ENCODE peak calls at places on chromosomes 4 and X, in ten cellular contexts. One of them, this sample, is unnamed.
A peak's percentile ranks its signal among the peaks of the same experiment; 100 is the strongest.

GRCh38 chrX:135003876-135004623 is 13.3 kb downstream of the SMIM10 start:
- DNase-seq in HCT116: peak; percentile 74
- DNase-seq in endodermal cell: peak; percentile 95
- DNase-seq in neural progenitor cell: peak; percentile 94
- DNase-seq in thoracic aorta: peak; percentile 65
- DNase-seq in fibroblast of pulmonary artery: peak; percentile 92
- DNase-seq in AG10803: peak; percentile 81
- DNase-seq in right cardiac atrium: peak; percentile 96
- DNase-seq in A673: peak; percentile 90
- DNase-seq in fibroblast of the aortic adventitia: peak; percentile 87
- DNase-seq in this sample: peak; percentile 91

GRCh38 chrX:19541931-19542330 is 26.6 kb upstream of the MAP3K15 start:
- DNase-seq in HCT116: no peak
- DNase-seq in endodermal cell: no peak
- DNase-seq in neural progenitor cell: no peak
- DNase-seq in thoracic aorta: no peak
- DNase-seq in fibroblast of pulmonary artery: no peak
- DNase-seq in AG10803: no peak
- DNase-seq in right cardiac atrium: no peak
- DNase-seq in A673: no peak
- DNase-seq in fibroblast of the aortic adventitia: no peak
- DNase-seq in this sample: no peak

GRCh38 chrX:1223253-1223621 is 10.8 kb upstream of the CRLF2 start:
- DNase-seq in HCT116: no peak
- DNase-seq in endodermal cell: no peak
- DNase-seq in neural progenitor cell: no peak
- DNase-seq in thoracic aorta: no peak
- DNase-seq in fibroblast of pulmonary artery: no peak
- DNase-seq in AG10803: no peak
- DNase-seq in right cardiac atrium: no peak
- DNase-seq in A673: no peak
- DNase-seq in fibroblast of the aortic adventitia: no peak
- DNase-seq in this sample: no peak

GRCh38 chr4:102439835-102440234 is 61.3 kb upstream of the NFKB1 start:
- DNase-seq in HCT116: no peak
- DNase-seq in endodermal cell: no peak
- DNase-seq in neural progenitor cell: no peak
- DNase-seq in thoracic aorta: no peak
- DNase-seq in fibroblast of pulmonary artery: peak; percentile 92
- DNase-seq in AG10803: peak; percentile 92
- DNase-seq in right cardiac atrium: no peak
- DNase-seq in A673: peak; percentile 35
- DNase-seq in fibroblast of the aortic adventitia: peak; percentile 86
- DNase-seq in this sample: peak; percentile 75

GRCh38 chr4:108533245-108533844 is 87.0 kb upstream of the RPL34 start:
- DNase-seq in HCT116: no peak
- DNase-seq in endodermal cell: no peak
- DNase-seq in neural progenitor cell: no peak
- DNase-seq in thoracic aorta: no peak
- DNase-seq in fibroblast of pulmonary artery: peak; percentile 9
- DNase-seq in AG10803: no peak
- DNase-seq in right cardiac atrium: no peak
- DNase-seq in A673: no peak
- DNase-seq in fibroblast of the aortic adventitia: no peak
- DNase-seq in this sample: peak; percentile 8

GRCh38 chrX:68132749-68133148 is 300.5 kb downstream of the OPHN1 start:
- DNase-seq in HCT116: no peak
- DNase-seq in endodermal cell: no peak
- DNase-seq in neural progenitor cell: no peak
- DNase-seq in thoracic aorta: no peak
- DNase-seq in fibroblast of pulmonary artery: no peak
- DNase-seq in AG10803: no peak
- DNase-seq in right cardiac atrium: no peak
- DNase-seq in A673: no peak
- DNase-seq in fibroblast of the aortic adventitia: no peak
- DNase-seq in this sample: no peak

GRCh38 chr4:79353075-79353474 is 27.2 kb upstream of the NAA11 start:
- DNase-seq in HCT116: no peak
- DNase-seq in endodermal cell: no peak
- DNase-seq in neural progenitor cell: no peak
- DNase-seq in thoracic aorta: no peak
- DNase-seq in fibroblast of pulmonary artery: no peak
- DNase-seq in AG10803: no peak
- DNase-seq in right cardiac atrium: no peak
- DNase-seq in A673: no peak
- DNase-seq in fibroblast of the aortic adventitia: no peak
- DNase-seq in this sample: no peak

GRCh38 chrX:15749642-15750610 is 11.9 kb downstream of the CA5B start:
- DNase-seq in HCT116: no peak
- DNase-seq in endodermal cell: no peak
- DNase-seq in neural progenitor cell: no peak
- DNase-seq in thoracic aorta: no peak
- DNase-seq in fibroblast of pulmonary artery: no peak
- DNase-seq in AG10803: peak; percentile 44
- DNase-seq in right cardiac atrium: peak; percentile 50
- DNase-seq in A673: no peak
- DNase-seq in fibroblast of the aortic adventitia: peak; percentile 52
- DNase-seq in this sample: peak; percentile 51

GRCh38 chr4:683982-684571 is 4.9 kb downstream of the SLC49A3 start:
- DNase-seq in HCT116: peak; percentile 51
- DNase-seq in endodermal cell: peak; percentile 93
- DNase-seq in neural progenitor cell: peak; percentile 90
- DNase-seq in thoracic aorta: no peak
- DNase-seq in fibroblast of pulmonary artery: peak; percentile 77
- DNase-seq in AG10803: peak; percentile 64
- DNase-seq in right cardiac atrium: peak; percentile 92
- DNase-seq in A673: peak; percentile 79
- DNase-seq in fibroblast of the aortic adventitia: peak; percentile 68
- DNase-seq in this sample: peak; percentile 78

GRCh38 chr4:78652282-78652876 is 100.8 kb downstream of the ANXA3 start:
- DNase-seq in HCT116: no peak
- DNase-seq in endodermal cell: no peak
- DNase-seq in neural progenitor cell: no peak
- DNase-seq in thoracic aorta: no peak
- DNase-seq in fibroblast of pulmonary artery: peak; percentile 84
- DNase-seq in AG10803: peak; percentile 74
- DNase-seq in right cardiac atrium: no peak
- DNase-seq in A673: no peak
- DNase-seq in fibroblast of the aortic adventitia: peak; percentile 92
- DNase-seq in this sample: no peak

GRCh38 chr4:82528074-82528473 is 33.7 kb downstream of the TMEM150C start:
- DNase-seq in HCT116: no peak
- DNase-seq in endodermal cell: no peak
- DNase-seq in neural progenitor cell: no peak
- DNase-seq in thoracic aorta: no peak
- DNase-seq in fibroblast of pulmonary artery: no peak
- DNase-seq in AG10803: no peak
- DNase-seq in right cardiac atrium: no peak
- DNase-seq in A673: no peak
- DNase-seq in fibroblast of the aortic adventitia: no peak
- DNase-seq in this sample: no peak

GRCh38 chrX:153828723-153829548 is 1.4 kb downstream of the PDZD4 start:
- DNase-seq in HCT116: no peak
- DNase-seq in endodermal cell: peak; percentile 88
- DNase-seq in neural progenitor cell: peak; percentile 76
- DNase-seq in thoracic aorta: no peak
- DNase-seq in fibroblast of pulmonary artery: no peak
- DNase-seq in AG10803: peak; percentile 1
- DNase-seq in right cardiac atrium: no peak
- DNase-seq in A673: no peak
- DNase-seq in fibroblast of the aortic adventitia: no peak
- DNase-seq in this sample: no peak

GRCh38 chr4:15327311-15328298 is 100.2 kb upstream of the C1QTNF7 start:
- DNase-seq in HCT116: no peak
- DNase-seq in endodermal cell: no peak
- DNase-seq in neural progenitor cell: no peak
- DNase-seq in thoracic aorta: no peak
- DNase-seq in fibroblast of pulmonary artery: peak; percentile 39
- DNase-seq in AG10803: peak; percentile 94
- DNase-seq in right cardiac atrium: peak; percentile 42
- DNase-seq in A673: peak; percentile 70
- DNase-seq in fibroblast of the aortic adventitia: peak; percentile 63
- DNase-seq in this sample: peak; percentile 94

DNA sequence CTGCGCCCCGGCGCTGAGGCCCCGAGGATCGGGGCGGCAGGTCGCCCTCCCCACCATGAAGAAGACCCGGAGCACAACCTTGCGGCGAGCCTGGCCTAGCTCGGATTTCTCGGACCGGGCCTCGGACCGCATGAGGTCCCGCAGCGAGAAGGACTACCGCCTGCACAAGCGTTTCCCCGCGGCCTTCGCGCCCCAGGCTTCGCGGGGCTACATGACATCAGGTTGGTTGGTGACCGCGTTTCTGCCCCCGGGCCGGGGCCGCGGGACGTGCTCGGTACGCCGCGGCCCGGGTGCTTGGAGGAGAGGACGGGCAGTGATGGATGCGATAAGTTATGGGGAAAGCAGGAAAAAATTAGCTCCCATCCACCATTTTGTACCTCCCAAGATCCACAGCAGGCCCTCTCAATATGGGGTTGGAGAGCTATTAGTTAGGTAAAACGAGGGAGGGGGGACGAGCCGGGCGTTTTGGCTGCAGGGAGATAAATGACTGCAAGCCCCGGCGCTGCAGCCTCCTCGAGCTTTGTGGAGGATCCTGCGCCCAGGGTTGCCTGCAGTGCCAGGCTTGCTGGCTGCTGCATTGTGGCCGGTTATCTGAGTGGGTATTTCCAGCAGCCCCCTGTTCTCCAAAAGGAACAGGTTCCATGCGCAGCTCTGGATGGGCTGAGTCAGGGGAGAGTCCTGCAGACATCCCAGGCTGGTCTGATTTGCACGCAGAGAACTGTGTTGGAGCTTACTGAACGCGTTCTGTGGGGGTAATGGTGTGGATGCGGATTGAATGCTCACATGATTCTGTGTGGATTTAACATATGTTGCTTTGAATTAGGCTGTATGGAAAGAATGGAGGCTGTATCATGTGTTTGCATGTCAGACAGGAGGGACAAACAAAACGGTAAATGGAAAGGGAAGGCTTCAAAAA is 1.9 kb downstream of the STOX2 start:
- DNase-seq in HCT116: no peak
- DNase-seq in endodermal cell: peak; percentile 80
- DNase-seq in neural progenitor cell: peak; percentile 72
- DNase-seq in thoracic aorta: no peak
- DNase-seq in fibroblast of pulmonary artery: no peak
- DNase-seq in AG10803: no peak
- DNase-seq in right cardiac atrium: peak; percentile 64
- DNase-seq in A673: peak; percentile 9
- DNase-seq in fibroblast of the aortic adventitia: no peak
- DNase-seq in this sample: no peak
- H3K4me3 ChIP-seq in HCT116: no peak overlapping the region
- H3K4me3 ChIP-seq in endodermal cell: peak overlapping the region; percentile 88
- H3K4me3 ChIP-seq in neural progenitor cell: peak overlapping the region; percentile 67
- H3K4me3 ChIP-seq in thoracic aorta: peak overlapping the region; percentile 89
- H3K4me3 ChIP-seq in fibroblast of pulmonary artery: peak overlapping the region; percentile 7
- H3K4me3 ChIP-seq in AG10803: no peak overlapping the region
- H3K4me3 ChIP-seq in right cardiac atrium: peak overlapping the region; percentile 69
- H3K4me3 ChIP-seq in A673: peak overlapping the region; percentile 52
- H3K4me3 ChIP-seq in fibroblast of the aortic adventitia: no peak overlapping the region
- H3K4me3 ChIP-seq in this sample: no peak overlapping the region

DNA sequence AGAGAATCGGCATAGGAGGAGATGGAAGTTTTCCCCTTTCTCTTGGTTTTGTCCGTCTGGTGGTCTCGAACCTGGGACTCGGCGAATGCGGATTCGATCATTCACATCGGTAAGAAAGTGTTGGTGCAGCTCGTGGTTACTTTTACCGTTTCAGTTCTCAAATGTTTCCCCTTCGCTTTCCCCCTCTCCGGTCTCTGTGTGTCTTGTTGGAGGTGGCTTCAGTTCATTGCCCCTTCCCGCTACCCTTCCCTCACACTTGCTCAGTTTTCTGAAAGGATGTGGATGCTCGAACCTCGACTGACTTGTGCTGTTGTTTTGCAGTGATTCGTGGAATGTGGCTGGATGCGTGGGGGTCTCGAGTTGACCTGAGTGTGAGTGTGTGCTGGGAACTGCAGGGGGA is 870 bp downstream of the GRID2 start:
- DNase-seq in HCT116: no peak
- DNase-seq in endodermal cell: peak; percentile 77
- DNase-seq in neural progenitor cell: peak; percentile 43
- DNase-seq in thoracic aorta: no peak
- DNase-seq in fibroblast of pulmonary artery: peak; percentile 13
- DNase-seq in AG10803: no peak
- DNase-seq in right cardiac atrium: peak; percentile 9
- DNase-seq in A673: no peak
- DNase-seq in fibroblast of the aortic adventitia: no peak
- DNase-seq in this sample: no peak
- H3K4me3 ChIP-seq in HCT116: no peak overlapping the region
- H3K4me3 ChIP-seq in endodermal cell: peak overlapping the region; percentile 95
- H3K4me3 ChIP-seq in neural progenitor cell: peak overlapping the region; percentile 61
- H3K4me3 ChIP-seq in thoracic aorta: peak overlapping the region; percentile 72
- H3K4me3 ChIP-seq in fibroblast of pulmonary artery: peak overlapping the region; percentile 53
- H3K4me3 ChIP-seq in AG10803: no peak overlapping the region
- H3K4me3 ChIP-seq in right cardiac atrium: peak overlapping the region; percentile 55
- H3K4me3 ChIP-seq in A673: peak overlapping the region; percentile 46
- H3K4me3 ChIP-seq in fibroblast of the aortic adventitia: peak overlapping the region; percentile 47
- H3K4me3 ChIP-seq in this sample: no peak overlapping the region

DNA sequence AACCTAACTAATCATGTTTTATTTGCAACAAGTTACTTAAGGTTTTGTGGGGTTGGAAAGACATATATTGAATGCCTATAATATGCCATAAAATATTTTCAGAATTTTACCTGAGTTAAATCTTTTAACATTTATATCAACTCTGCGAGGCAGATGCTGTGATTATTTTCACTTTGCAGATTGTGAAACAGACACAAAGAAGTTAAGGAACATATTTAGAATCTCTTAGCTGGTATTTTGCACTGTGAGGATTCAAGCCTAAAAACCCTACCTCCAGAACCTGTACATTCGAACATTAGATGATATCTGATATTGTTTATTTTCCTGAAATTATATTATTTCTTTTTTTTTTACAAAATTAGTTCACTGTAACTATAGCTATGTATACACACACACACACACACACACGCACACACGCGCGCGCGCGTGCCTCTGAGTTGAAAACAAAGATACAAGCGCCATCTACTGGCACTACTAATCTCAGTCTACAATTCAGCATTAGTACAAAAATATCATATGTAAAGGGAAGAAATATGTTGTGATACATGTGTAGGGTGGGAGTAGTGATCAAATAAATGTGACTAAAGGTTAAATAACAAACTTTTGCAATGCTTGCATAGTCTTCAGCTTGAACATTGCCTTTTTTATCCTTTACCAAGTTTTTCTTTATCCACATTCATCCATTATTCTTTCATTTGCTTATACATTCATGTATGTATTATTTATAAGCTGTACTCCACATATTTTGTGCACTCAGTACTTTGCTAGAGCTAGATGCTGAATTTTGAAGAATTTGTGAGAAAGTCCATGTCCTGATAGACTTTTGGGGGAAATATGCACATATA is 61.5 kb downstream of the ANXA10 start:
- DNase-seq in HCT116: peak; percentile 74
- DNase-seq in endodermal cell: peak; percentile 81
- DNase-seq in neural progenitor cell: peak; percentile 81
- DNase-seq in thoracic aorta: peak; percentile 20
- DNase-seq in fibroblast of pulmonary artery: peak; percentile 86
- DNase-seq in AG10803: peak; percentile 82
- DNase-seq in right cardiac atrium: peak; percentile 94
- DNase-seq in A673: peak; percentile 81
- DNase-seq in fibroblast of the aortic adventitia: peak; percentile 92
- DNase-seq in this sample: peak; percentile 85
- H3K4me3 ChIP-seq in HCT116: no peak overlapping the region
- H3K4me3 ChIP-seq in endodermal cell: no peak overlapping the region
- H3K4me3 ChIP-seq in neural progenitor cell: no peak overlapping the region
- H3K4me3 ChIP-seq in thoracic aorta: peak overlapping the region; percentile 57
- H3K4me3 ChIP-seq in fibroblast of pulmonary artery: peak overlapping the region; percentile 32
- H3K4me3 ChIP-seq in AG10803: peak overlapping the region; percentile 2
- H3K4me3 ChIP-seq in right cardiac atrium: peak overlapping the region; percentile 48
- H3K4me3 ChIP-seq in A673: peak overlapping the region; percentile 20
- H3K4me3 ChIP-seq in fibroblast of the aortic adventitia: peak overlapping the region; percentile 39
- H3K4me3 ChIP-seq in this sample: peak overlapping the region; percentile 49

GRCh38 chr4:53601251-53601764 is 10.0 kb upstream of the LNX1 start:
- DNase-seq in HCT116: no peak
- DNase-seq in endodermal cell: peak; percentile 90
- DNase-seq in neural progenitor cell: peak; percentile 66
- DNase-seq in thoracic aorta: no peak
- DNase-seq in fibroblast of pulmonary artery: peak; percentile 28
- DNase-seq in AG10803: no peak
- DNase-seq in right cardiac atrium: peak; percentile 45
- DNase-seq in A673: peak; percentile 78
- DNase-seq in fibroblast of the aortic adventitia: no peak
- DNase-seq in this sample: no peak
- H3K4me3 ChIP-seq in HCT116: no peak overlapping the region
- H3K4me3 ChIP-seq in endodermal cell: no peak overlapping the region
- H3K4me3 ChIP-seq in neural progenitor cell: no peak overlapping the region
- H3K4me3 ChIP-seq in thoracic aorta: no peak overlapping the region
- H3K4me3 ChIP-seq in fibroblast of pulmonary artery: no peak overlapping the region
- H3K4me3 ChIP-seq in AG10803: no peak overlapping the region
- H3K4me3 ChIP-seq in right cardiac atrium: no peak overlapping the region
- H3K4me3 ChIP-seq in A673: no peak overlapping the region
- H3K4me3 ChIP-seq in fibroblast of the aortic adventitia: no peak overlapping the region
- H3K4me3 ChIP-seq in this sample: no peak overlapping the region